ENCODE peak calls at places on chromosomes 3 and 15, in ten cellular contexts. One of them, this sample, is unnamed.

GRCh38 chr15:66879511-66879910 is 177.5 kb downstream of the SMAD6 start:
- DNase-seq in K562: no peak
- DNase-seq in breast epithelium: no peak
- DNase-seq in right lobe of liver: no peak
- DNase-seq in uterus: no peak
- DNase-seq in GM12891: no peak
- DNase-seq in esophagus squamous epithelium: no peak
- DNase-seq in heart left ventricle: no peak
- DNase-seq in ovary: no peak
- DNase-seq in prostate gland: no peak
- DNase-seq in this sample: no peak

GRCh38 chr15:28886431-28887343 is 913 bp downstream of the APBA2 start:
- DNase-seq in right lobe of liver: peak; percentile 45
- DNase-seq in K562: no peak
- DNase-seq in uterus: no peak
- DNase-seq in esophagus squamous epithelium: no peak
- DNase-seq in GM12891: no peak
- DNase-seq in ovary: no peak
- DNase-seq in prostate gland: no peak
- DNase-seq in heart left ventricle: no peak
- DNase-seq in breast epithelium: no peak
- DNase-seq in this sample: no peak

GRCh38 chr3:23876901-23877300 is 39.9 kb downstream of the NKIRAS1 start:
- DNase-seq in ovary: no peak
- DNase-seq in right lobe of liver: no peak
- DNase-seq in heart left ventricle: no peak
- DNase-seq in uterus: no peak
- DNase-seq in prostate gland: no peak
- DNase-seq in GM12891: no peak
- DNase-seq in esophagus squamous epithelium: no peak
- DNase-seq in breast epithelium: no peak
- DNase-seq in K562: no peak
- DNase-seq in this sample: no peak

GRCh38 chr15:57921371-57921770 is 144.1 kb downstream of the ALDH1A2 start:
- DNase-seq in K562: no peak
- DNase-seq in esophagus squamous epithelium: no peak
- DNase-seq in uterus: peak; percentile 56
- DNase-seq in GM12891: no peak
- DNase-seq in ovary: no peak
- DNase-seq in breast epithelium: no peak
- DNase-seq in prostate gland: no peak
- DNase-seq in right lobe of liver: no peak
- DNase-seq in heart left ventricle: no peak
- DNase-seq in this sample: no peak

GRCh38 chr3:149179225-149179624 is 42.4 kb downstream of the CP start:
- DNase-seq in K562: no peak
- DNase-seq in uterus: no peak
- DNase-seq in prostate gland: no peak
- DNase-seq in breast epithelium: no peak
- DNase-seq in right lobe of liver: no peak
- DNase-seq in GM12891: no peak
- DNase-seq in ovary: no peak
- DNase-seq in esophagus squamous epithelium: no peak
- DNase-seq in heart left ventricle: no peak
- DNase-seq in this sample: no peak

GRCh38 chr3:194824676-194825075 is 139.0 kb downstream of the FAM43A start:
- DNase-seq in breast epithelium: no peak
- DNase-seq in esophagus squamous epithelium: no peak
- DNase-seq in K562: no peak
- DNase-seq in GM12891: no peak
- DNase-seq in ovary: no peak
- DNase-seq in uterus: no peak
- DNase-seq in heart left ventricle: peak; percentile 76
- DNase-seq in right lobe of liver: no peak
- DNase-seq in prostate gland: no peak
- DNase-seq in this sample: peak; percentile 35

GRCh38 chr15:45743309-45744041 is 108.6 kb downstream of the SQOR start:
- DNase-seq in ovary: no peak
- DNase-seq in breast epithelium: no peak
- DNase-seq in esophagus squamous epithelium: no peak
- DNase-seq in uterus: no peak
- DNase-seq in prostate gland: no peak
- DNase-seq in GM12891: no peak
- DNase-seq in heart left ventricle: no peak
- DNase-seq in K562: no peak
- DNase-seq in right lobe of liver: no peak
- DNase-seq in this sample: no peak

GRCh38 chr15:83977992-83978391 is 257.6 kb upstream of the GOLGA6L4 start:
- DNase-seq in breast epithelium: no peak
- DNase-seq in esophagus squamous epithelium: no peak
- DNase-seq in prostate gland: no peak
- DNase-seq in K562: no peak
- DNase-seq in ovary: no peak
- DNase-seq in GM12891: no peak
- DNase-seq in right lobe of liver: no peak
- DNase-seq in heart left ventricle: no peak
- DNase-seq in uterus: no peak
- DNase-seq in this sample: no peak

GRCh38 chr3:129583289-129583688 is 23.2 kb downstream of the PLXND1 start:
- DNase-seq in prostate gland: no peak
- DNase-seq in uterus: no peak
- DNase-seq in ovary: no peak
- DNase-seq in right lobe of liver: no peak
- DNase-seq in breast epithelium: no peak
- DNase-seq in heart left ventricle: no peak
- DNase-seq in K562: no peak
- DNase-seq in GM12891: no peak
- DNase-seq in esophagus squamous epithelium: no peak
- DNase-seq in this sample: no peak

GRCh38 chr15:39140060-39140604 is 440.7 kb upstream of the THBS1 start:
- DNase-seq in breast epithelium: no peak
- DNase-seq in K562: peak; percentile 75
- DNase-seq in prostate gland: no peak
- DNase-seq in heart left ventricle: no peak
- DNase-seq in GM12891: no peak
- DNase-seq in uterus: no peak
- DNase-seq in right lobe of liver: no peak
- DNase-seq in ovary: no peak
- DNase-seq in esophagus squamous epithelium: no peak
- DNase-seq in this sample: peak; percentile 11

GRCh38 chr3:48129921-48130320 is 58.3 kb downstream of the CDC25A start:
- DNase-seq in breast epithelium: no peak
- DNase-seq in heart left ventricle: no peak
- DNase-seq in right lobe of liver: no peak
- DNase-seq in GM12891: no peak
- DNase-seq in esophagus squamous epithelium: no peak
- DNase-seq in uterus: no peak
- DNase-seq in K562: no peak
- DNase-seq in ovary: no peak
- DNase-seq in prostate gland: no peak
- DNase-seq in this sample: no peak

GRCh38 chr3:71299160-71299559 is 284.4 kb downstream of the FOXP1 start:
- DNase-seq in GM12891: no peak
- DNase-seq in right lobe of liver: no peak
- DNase-seq in K562: no peak
- DNase-seq in heart left ventricle: no peak
- DNase-seq in ovary: no peak
- DNase-seq in uterus: no peak
- DNase-seq in esophagus squamous epithelium: no peak
- DNase-seq in prostate gland: no peak
- DNase-seq in breast epithelium: no peak
- DNase-seq in this sample: no peak

GRCh38 chr15:63892794-63893441 is 59.2 kb upstream of the HERC1 start:
- DNase-seq in K562: no peak
- DNase-seq in heart left ventricle: no peak
- DNase-seq in right lobe of liver: no peak
- DNase-seq in breast epithelium: no peak
- DNase-seq in ovary: no peak
- DNase-seq in GM12891: no peak
- DNase-seq in esophagus squamous epithelium: no peak
- DNase-seq in prostate gland: no peak
- DNase-seq in uterus: no peak
- DNase-seq in this sample: no peak

GRCh38 chr15:85306946-85307686 is 73.3 kb upstream of the AKAP13 start:
- DNase-seq in ovary: no peak
- DNase-seq in GM12891: no peak
- DNase-seq in right lobe of liver: no peak
- DNase-seq in heart left ventricle: no peak
- DNase-seq in esophagus squamous epithelium: no peak
- DNase-seq in K562: no peak
- DNase-seq in breast epithelium: no peak
- DNase-seq in uterus: no peak
- DNase-seq in prostate gland: no peak
- DNase-seq in this sample: no peak

GRCh38 chr15:76150508-76150907 is 90.7 kb downstream of the TMEM266 start:
- DNase-seq in ovary: no peak
- DNase-seq in esophagus squamous epithelium: no peak
- DNase-seq in uterus: no peak
- DNase-seq in GM12891: no peak
- DNase-seq in K562: no peak
- DNase-seq in heart left ventricle: no peak
- DNase-seq in prostate gland: peak; percentile 39
- DNase-seq in right lobe of liver: peak; percentile 69
- DNase-seq in breast epithelium: no peak
- DNase-seq in this sample: no peak

GRCh38 chr15:89813381-89814111 is 1.1 kb downstream of the ANPEP start:
- DNase-seq in GM12891: no peak
- DNase-seq in breast epithelium: no peak
- DNase-seq in ovary: no peak
- DNase-seq in K562: no peak
- DNase-seq in uterus: no peak
- DNase-seq in esophagus squamous epithelium: no peak
- DNase-seq in prostate gland: no peak
- DNase-seq in heart left ventricle: no peak
- DNase-seq in right lobe of liver: no peak
- DNase-seq in this sample: no peak
- TF ChIP-seq POLR2A in GM12891: no peak
- TF ChIP-seq POLR2A in breast epithelium: no peak
- TF ChIP-seq POLR2A in ovary: no peak
- TF ChIP-seq POLR2A in K562: no peak
- TF ChIP-seq POLR2A in uterus: no peak
- TF ChIP-seq POLR2A in esophagus squamous epithelium: no peak
- TF ChIP-seq POLR2A in prostate gland: no peak
- TF ChIP-seq POLR2A in heart left ventricle: no peak
- TF ChIP-seq POLR2A in right lobe of liver: no peak
- TF ChIP-seq POLR2A in this sample: no peak

GRCh38 chr3:125146601-125147490 is 65.7 kb downstream of the SLC12A8 start:
- DNase-seq in ovary: no peak
- DNase-seq in breast epithelium: no peak
- DNase-seq in uterus: no peak
- DNase-seq in prostate gland: no peak
- DNase-seq in GM12891: no peak
- DNase-seq in right lobe of liver: peak; percentile 68
- DNase-seq in esophagus squamous epithelium: no peak
- DNase-seq in K562: no peak
- DNase-seq in heart left ventricle: peak; percentile 77
- DNase-seq in this sample: no peak
- TF ChIP-seq POLR2A in ovary: no peak
- TF ChIP-seq POLR2A in breast epithelium: no peak
- TF ChIP-seq POLR2A in uterus: no peak
- TF ChIP-seq POLR2A in prostate gland: no peak
- TF ChIP-seq POLR2A in GM12891: no peak
- TF ChIP-seq POLR2A in right lobe of liver: no peak
- TF ChIP-seq POLR2A in esophagus squamous epithelium: no peak
- TF ChIP-seq POLR2A in K562: no peak
- TF ChIP-seq POLR2A in heart left ventricle: no peak
- TF ChIP-seq POLR2A in this sample: no peak

DNA sequence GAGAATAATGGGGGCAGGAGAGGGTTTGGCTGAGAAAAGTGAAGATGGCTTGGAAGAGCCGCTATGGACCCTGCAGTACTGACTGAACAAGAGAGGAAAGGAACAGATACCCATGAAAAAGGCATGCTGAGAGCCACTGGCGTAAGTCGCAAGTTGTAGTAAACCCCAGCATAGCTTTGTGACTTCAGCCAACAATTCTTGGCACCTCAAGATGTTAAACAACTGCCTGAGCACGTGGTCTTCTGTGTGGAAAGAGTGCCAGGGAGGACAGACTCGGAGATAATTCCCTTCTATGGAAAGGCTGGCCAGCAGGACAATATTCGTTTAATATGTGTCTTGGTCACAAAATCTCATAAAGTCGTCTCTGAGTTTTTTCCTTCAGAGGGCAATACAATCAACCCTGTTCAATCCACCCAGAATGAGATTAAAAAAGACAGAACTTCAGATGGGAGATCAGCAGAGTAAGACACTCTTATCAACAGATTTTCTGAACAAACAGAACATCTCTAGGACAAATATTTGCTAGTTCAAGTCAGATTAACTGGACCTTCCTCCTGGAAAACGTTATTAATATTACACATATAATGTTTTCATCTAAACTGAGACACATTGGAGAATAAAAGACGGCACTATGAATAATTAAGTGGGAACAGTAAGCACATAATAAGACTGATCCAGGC is 49.2 kb downstream of the NEK10 start:
- DNase-seq in uterus: peak; percentile 17
- DNase-seq in K562: no peak
- DNase-seq in esophagus squamous epithelium: no peak
- DNase-seq in GM12891: no peak
- DNase-seq in breast epithelium: no peak
- DNase-seq in heart left ventricle: no peak
- DNase-seq in prostate gland: peak; percentile 78
- DNase-seq in right lobe of liver: peak; percentile 61
- DNase-seq in ovary: peak; percentile 62
- DNase-seq in this sample: no peak
- TF ChIP-seq POLR2A in uterus: no peak
- TF ChIP-seq POLR2A in K562: no peak
- TF ChIP-seq POLR2A in esophagus squamous epithelium: no peak
- TF ChIP-seq POLR2A in GM12891: no peak
- TF ChIP-seq POLR2A in breast epithelium: no peak
- TF ChIP-seq POLR2A in heart left ventricle: no peak
- TF ChIP-seq POLR2A in prostate gland: no peak
- TF ChIP-seq POLR2A in right lobe of liver: no peak
- TF ChIP-seq POLR2A in ovary: no peak
- TF ChIP-seq POLR2A in this sample: no peak

GRCh38 chr3:185503467-185503975 is 4.7 kb upstream of the TMEM41A start:
- DNase-seq in esophagus squamous epithelium: no peak
- DNase-seq in right lobe of liver: no peak
- DNase-seq in prostate gland: no peak
- DNase-seq in heart left ventricle: no peak
- DNase-seq in uterus: no peak
- DNase-seq in GM12891: no peak
- DNase-seq in ovary: no peak
- DNase-seq in K562: peak; percentile 53
- DNase-seq in breast epithelium: no peak
- DNase-seq in this sample: no peak

GRCh38 chr3:185502987-185503386 is 4.2 kb upstream of the TMEM41A start:
- DNase-seq in right lobe of liver: no peak
- DNase-seq in prostate gland: no peak
- DNase-seq in K562: peak; percentile 37
- DNase-seq in heart left ventricle: no peak
- DNase-seq in breast epithelium: no peak
- DNase-seq in esophagus squamous epithelium: no peak
- DNase-seq in GM12891: no peak
- DNase-seq in uterus: no peak
- DNase-seq in ovary: no peak
- DNase-seq in this sample: no peak

GRCh38 chr3:185504636-185505035 is 5.8 kb upstream of the TMEM41A start:
- DNase-seq in heart left ventricle: no peak
- DNase-seq in esophagus squamous epithelium: no peak
- DNase-seq in K562: no peak
- DNase-seq in breast epithelium: no peak
- DNase-seq in ovary: no peak
- DNase-seq in right lobe of liver: no peak
- DNase-seq in uterus: no peak
- DNase-seq in GM12891: no peak
- DNase-seq in prostate gland: peak; percentile 66
- DNase-seq in this sample: no peak

GRCh38 chr3:185498503-185499396 is at the start of gene TMEM41A:
- DNase-seq in breast epithelium: peak; percentile 96
- DNase-seq in GM12891: peak; percentile 93
- DNase-seq in prostate gland: peak; percentile 95
- DNase-seq in K562: peak; percentile 98
- DNase-seq in right lobe of liver: peak; percentile 96
- DNase-seq in esophagus squamous epithelium: peak; percentile 61
- DNase-seq in uterus: peak; percentile 92
- DNase-seq in heart left ventricle: peak; percentile 97
- DNase-seq in ovary: peak; percentile 94
- DNase-seq in this sample: peak; percentile 90
- TF ChIP-seq POLR2A in breast epithelium: peak; percentile 43
- TF ChIP-seq POLR2A in GM12891: peak; percentile 81
- TF ChIP-seq POLR2A in prostate gland: peak; percentile 92
- TF ChIP-seq POLR2A in K562: peak; percentile 94
- TF ChIP-seq POLR2A in right lobe of liver: peak; percentile 94
- TF ChIP-seq POLR2A in esophagus squamous epithelium: no peak
- TF ChIP-seq POLR2A in uterus: peak; percentile 84
- TF ChIP-seq POLR2A in heart left ventricle: peak; percentile 32
- TF ChIP-seq POLR2A in ovary: peak; percentile 57
- TF ChIP-seq POLR2A in this sample: peak; percentile 82

This sample was measured in H54.